ENCODE peak calls at places on chromosomes 12 and 14, in six cellular contexts. One of them, this sample, is unnamed.

GRCh38 chr14:77923131-77923933 is 123.4 kb downstream of the ADCK1 start:
- DNase-seq in A673: peak
- DNase-seq in heart right ventricle: no peak
- DNase-seq in tibial artery: no peak
- DNase-seq in fibroblast of mammary gland: no peak
- DNase-seq in mucosa of descending colon: no peak
- DNase-seq in this sample: no peak

GRCh38 chr14:100661340-100661712 is 65.4 kb upstream of the DLK1 start:
- DNase-seq in A673: no peak
- DNase-seq in heart right ventricle: no peak
- DNase-seq in tibial artery: no peak
- DNase-seq in fibroblast of mammary gland: no peak
- DNase-seq in mucosa of descending colon: no peak
- DNase-seq in this sample: no peak

GRCh38 chr14:85572021-85572420 is 42.1 kb downstream of the FLRT2 start:
- DNase-seq in A673: no peak
- DNase-seq in heart right ventricle: no peak
- DNase-seq in tibial artery: no peak
- DNase-seq in fibroblast of mammary gland: no peak
- DNase-seq in mucosa of descending colon: no peak
- DNase-seq in this sample: no peak

GRCh38 chr14:24662753-24663152 is 28.8 kb upstream of the GZMB start:
- DNase-seq in A673: no peak
- DNase-seq in heart right ventricle: no peak
- DNase-seq in tibial artery: no peak
- DNase-seq in fibroblast of mammary gland: no peak
- DNase-seq in mucosa of descending colon: no peak
- DNase-seq in this sample: no peak

GRCh38 chr12:104684884-104685283 is 228.1 kb downstream of the CHST11 start:
- DNase-seq in A673: peak
- DNase-seq in heart right ventricle: no peak
- DNase-seq in tibial artery: no peak
- DNase-seq in fibroblast of mammary gland: peak
- DNase-seq in mucosa of descending colon: no peak
- DNase-seq in this sample: peak

GRCh38 chr14:31395572-31396205 is 24.7 kb downstream of the HEATR5A start:
- DNase-seq in A673: no peak
- DNase-seq in heart right ventricle: no peak
- DNase-seq in tibial artery: no peak
- DNase-seq in fibroblast of mammary gland: peak
- DNase-seq in mucosa of descending colon: no peak
- DNase-seq in this sample: no peak

GRCh38 chr12:106753526-106753925 is 21.0 kb upstream of the RIC8B start:
- DNase-seq in A673: no peak
- DNase-seq in heart right ventricle: no peak
- DNase-seq in tibial artery: no peak
- DNase-seq in fibroblast of mammary gland: no peak
- DNase-seq in mucosa of descending colon: peak
- DNase-seq in this sample: no peak

GRCh38 chr14:24818054-24818822 is 184.2 kb upstream of the GZMB start:
- DNase-seq in A673: no peak
- DNase-seq in heart right ventricle: no peak
- DNase-seq in tibial artery: no peak
- DNase-seq in fibroblast of mammary gland: no peak
- DNase-seq in mucosa of descending colon: peak
- DNase-seq in this sample: peak

GRCh38 chr12:94706250-94706661 is 55.9 kb upstream of the TMCC3 start:
- DNase-seq in A673: no peak
- DNase-seq in heart right ventricle: no peak
- DNase-seq in tibial artery: no peak
- DNase-seq in fibroblast of mammary gland: peak
- DNase-seq in mucosa of descending colon: no peak
- DNase-seq in this sample: no peak

GRCh38 chr14:61145903-61146411 is 135.2 kb downstream of the TMEM30B start:
- DNase-seq in A673: no peak
- DNase-seq in heart right ventricle: no peak
- DNase-seq in tibial artery: no peak
- DNase-seq in fibroblast of mammary gland: peak
- DNase-seq in mucosa of descending colon: no peak
- DNase-seq in this sample: peak

GRCh38 chr12:63922446-63922845 is 77.9 kb downstream of the SRGAP1 start:
- DNase-seq in A673: no peak
- DNase-seq in heart right ventricle: no peak
- DNase-seq in tibial artery: no peak
- DNase-seq in fibroblast of mammary gland: no peak
- DNase-seq in mucosa of descending colon: no peak
- DNase-seq in this sample: peak

GRCh38 chr14:30340495-30340894 is 218.5 kb upstream of the G2E3 start:
- DNase-seq in A673: no peak
- DNase-seq in heart right ventricle: no peak
- DNase-seq in tibial artery: no peak
- DNase-seq in fibroblast of mammary gland: peak
- DNase-seq in mucosa of descending colon: no peak
- DNase-seq in this sample: no peak

GRCh38 chr12:56248711-56249110 is 9.5 kb downstream of the ANKRD52 start:
- DNase-seq in A673: no peak
- DNase-seq in heart right ventricle: no peak
- DNase-seq in tibial artery: no peak
- DNase-seq in fibroblast of mammary gland: no peak
- DNase-seq in mucosa of descending colon: no peak
- DNase-seq in this sample: no peak

GRCh38 chr14:102878970-102879460 is 43.4 kb upstream of the AMN start:
- DNase-seq in A673: no peak
- DNase-seq in heart right ventricle: no peak
- DNase-seq in tibial artery: no peak
- DNase-seq in fibroblast of mammary gland: no peak
- DNase-seq in mucosa of descending colon: peak
- DNase-seq in this sample: no peak

GRCh38 chr12:92602476-92602875 is 100.3 kb upstream of the PLEKHG7 start:
- DNase-seq in A673: no peak
- DNase-seq in heart right ventricle: no peak
- DNase-seq in tibial artery: no peak
- DNase-seq in fibroblast of mammary gland: peak
- DNase-seq in mucosa of descending colon: no peak
- DNase-seq in this sample: peak

GRCh38 chr14:69355955-69356321 is 42.2 kb downstream of the ERH start:
- DNase-seq in A673: no peak
- DNase-seq in heart right ventricle: no peak
- DNase-seq in tibial artery: peak
- DNase-seq in fibroblast of mammary gland: peak
- DNase-seq in mucosa of descending colon: no peak
- DNase-seq in this sample: peak

GRCh38 chr12:30447061-30447750 is 248.5 kb downstream of the IPO8 start:
- DNase-seq in A673: no peak
- DNase-seq in heart right ventricle: no peak
- DNase-seq in tibial artery: no peak
- DNase-seq in fibroblast of mammary gland: peak
- DNase-seq in mucosa of descending colon: no peak
- DNase-seq in this sample: no peak

GRCh38 chr14:61602733-61603077 is 92.6 kb upstream of the HIF1A start:
- DNase-seq in A673: peak
- DNase-seq in heart right ventricle: no peak
- DNase-seq in tibial artery: no peak
- DNase-seq in fibroblast of mammary gland: no peak
- DNase-seq in mucosa of descending colon: peak
- DNase-seq in this sample: peak

GRCh38 chr12:56321027-56321426 is 5.2 kb upstream of the CNPY2 start:
- DNase-seq in A673: no peak
- DNase-seq in heart right ventricle: no peak
- DNase-seq in tibial artery: no peak
- DNase-seq in fibroblast of mammary gland: peak
- DNase-seq in mucosa of descending colon: no peak
- DNase-seq in this sample: no peak

GRCh38 chr12:62769076-62769619 is 165.8 kb downstream of the PPM1H start:
- DNase-seq in A673: no peak
- DNase-seq in heart right ventricle: no peak
- DNase-seq in tibial artery: no peak
- DNase-seq in fibroblast of mammary gland: no peak
- DNase-seq in mucosa of descending colon: no peak
- DNase-seq in this sample: no peak

GRCh38 chr12:80551897-80552296 is 107.9 kb downstream of the PTPRQ start:
- DNase-seq in A673: peak
- DNase-seq in heart right ventricle: no peak
- DNase-seq in tibial artery: no peak
- DNase-seq in fibroblast of mammary gland: peak
- DNase-seq in mucosa of descending colon: peak
- DNase-seq in this sample: peak

GRCh38 chr12:51482808-51483532 is 58.3 kb downstream of the SLC4A8 start:
- DNase-seq in A673: peak
- DNase-seq in heart right ventricle: no peak
- DNase-seq in tibial artery: no peak
- DNase-seq in fibroblast of mammary gland: no peak
- DNase-seq in mucosa of descending colon: no peak
- DNase-seq in this sample: no peak

GRCh38 chr12:19220205-19220604 is 90.7 kb downstream of the PLEKHA5 start:
- DNase-seq in A673: peak
- DNase-seq in heart right ventricle: no peak
- DNase-seq in tibial artery: no peak
- DNase-seq in fibroblast of mammary gland: peak
- DNase-seq in mucosa of descending colon: no peak
- DNase-seq in this sample: peak

GRCh38 chr14:89139404-89140247 is 277.4 kb downstream of the FOXN3 start:
- DNase-seq in A673: no peak
- DNase-seq in heart right ventricle: no peak
- DNase-seq in tibial artery: no peak
- DNase-seq in fibroblast of mammary gland: no peak
- DNase-seq in mucosa of descending colon: no peak
- DNase-seq in this sample: no peak

GRCh38 chr14:78005325-78005724 is 164.8 kb upstream of the NRXN3 start:
- DNase-seq in A673: peak
- DNase-seq in heart right ventricle: no peak
- DNase-seq in tibial artery: no peak
- DNase-seq in fibroblast of mammary gland: peak
- DNase-seq in mucosa of descending colon: no peak
- DNase-seq in this sample: peak

GRCh38 chr14:77181603-77182437 is at the start of gene TMEM63C:
- DNase-seq in A673: peak
- DNase-seq in heart right ventricle: no peak
- DNase-seq in tibial artery: no peak
- DNase-seq in fibroblast of mammary gland: no peak
- DNase-seq in mucosa of descending colon: peak
- DNase-seq in this sample: no peak

DNA sequence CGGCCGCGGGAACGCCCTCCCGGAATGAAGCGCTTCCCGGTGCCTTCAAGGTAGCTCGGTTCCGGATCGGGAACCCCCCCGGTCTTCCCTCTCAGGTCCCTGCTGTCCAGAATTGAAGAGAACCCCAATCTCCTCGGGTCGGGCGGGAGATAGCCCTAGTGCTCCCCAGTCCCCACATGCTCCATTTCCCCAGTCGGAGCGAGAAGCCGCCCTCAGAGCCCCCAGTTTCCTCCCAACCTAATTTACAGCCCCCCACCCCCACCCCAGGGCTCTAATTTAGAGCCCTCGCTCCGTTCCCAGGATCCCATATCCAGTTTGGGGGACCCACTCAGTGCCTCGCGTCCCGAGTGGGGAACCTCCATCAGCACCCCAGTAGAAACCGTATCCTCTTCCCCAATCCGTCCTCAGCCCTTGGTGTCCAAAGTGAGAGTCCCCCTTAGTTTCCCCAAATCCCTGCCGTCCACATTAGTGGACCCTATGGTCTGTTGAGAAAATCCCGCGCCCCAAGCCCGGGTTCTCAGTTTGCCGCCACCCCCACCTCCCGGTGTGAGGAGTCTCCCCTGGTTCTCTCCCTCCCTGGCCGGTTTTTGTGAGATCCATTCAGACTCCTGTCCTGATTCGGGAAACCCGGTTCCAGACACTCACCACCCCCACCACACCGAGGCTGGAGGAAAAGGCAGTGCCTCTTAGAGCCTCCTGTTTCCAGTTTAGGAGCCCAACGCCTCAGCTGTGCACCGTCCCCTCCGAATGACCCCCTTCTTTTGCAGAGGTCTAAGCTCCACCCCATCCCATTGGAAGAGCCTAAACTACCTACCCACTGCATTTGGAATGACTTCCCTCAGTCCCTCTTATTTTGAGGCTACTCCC is 745 bp upstream of the MSI1 start:
- DNase-seq in A673: no peak
- DNase-seq in heart right ventricle: no peak
- DNase-seq in tibial artery: no peak
- DNase-seq in fibroblast of mammary gland: no peak
- DNase-seq in mucosa of descending colon: no peak
- DNase-seq in this sample: no peak
- H3K4me3 ChIP-seq in A673: peak
- H3K4me3 ChIP-seq in heart right ventricle: peak
- H3K4me3 ChIP-seq in tibial artery: peak
- H3K4me3 ChIP-seq in fibroblast of mammary gland: no peak
- H3K4me3 ChIP-seq in mucosa of descending colon: peak
- H3K4me3 ChIP-seq in this sample: peak

DNA sequence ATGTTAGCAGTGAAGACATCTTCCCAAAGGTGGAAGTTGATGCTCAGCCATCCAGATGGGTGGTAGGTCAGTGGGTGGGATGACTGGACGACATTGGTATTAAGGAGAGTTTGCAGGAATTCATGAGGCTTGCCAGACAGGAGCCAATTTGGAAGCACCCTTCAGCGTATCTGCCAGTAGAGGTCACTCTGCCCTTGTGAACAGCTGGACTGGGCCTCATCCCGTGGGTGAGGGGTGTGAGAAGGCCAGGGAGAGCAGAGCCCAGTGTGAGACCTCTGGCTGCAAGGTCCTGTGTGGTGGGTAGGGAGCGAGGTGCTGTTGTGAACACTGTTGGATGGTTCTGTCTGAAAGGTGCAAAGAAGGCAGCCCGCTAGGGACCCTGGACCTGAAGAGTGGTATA is 37.7 kb downstream of the SLC5A8 start:
- DNase-seq in A673: peak
- DNase-seq in heart right ventricle: no peak
- DNase-seq in tibial artery: no peak
- DNase-seq in fibroblast of mammary gland: peak
- DNase-seq in mucosa of descending colon: peak
- DNase-seq in this sample: no peak
- TF ChIP-seq CTCF in A673: peak
- TF ChIP-seq CTCF in heart right ventricle: no peak
- TF ChIP-seq CTCF in tibial artery: no peak
- TF ChIP-seq CTCF in fibroblast of mammary gland: peak
- TF ChIP-seq CTCF in mucosa of descending colon: no peak
- TF ChIP-seq CTCF in this sample: no peak

GRCh38 chr14:74546416-74546815 is 52.9 kb downstream of the ISCA2 start:
- DNase-seq in A673: no peak
- DNase-seq in heart right ventricle: no peak
- DNase-seq in tibial artery: no peak
- DNase-seq in fibroblast of mammary gland: no peak
- DNase-seq in mucosa of descending colon: no peak
- DNase-seq in this sample: no peak
- H3K4me3 ChIP-seq in A673: no peak
- H3K4me3 ChIP-seq in heart right ventricle: no peak
- H3K4me3 ChIP-seq in tibial artery: no peak
- H3K4me3 ChIP-seq in fibroblast of mammary gland: no peak
- H3K4me3 ChIP-seq in mucosa of descending colon: no peak
- H3K4me3 ChIP-seq in this sample: no peak

DNA sequence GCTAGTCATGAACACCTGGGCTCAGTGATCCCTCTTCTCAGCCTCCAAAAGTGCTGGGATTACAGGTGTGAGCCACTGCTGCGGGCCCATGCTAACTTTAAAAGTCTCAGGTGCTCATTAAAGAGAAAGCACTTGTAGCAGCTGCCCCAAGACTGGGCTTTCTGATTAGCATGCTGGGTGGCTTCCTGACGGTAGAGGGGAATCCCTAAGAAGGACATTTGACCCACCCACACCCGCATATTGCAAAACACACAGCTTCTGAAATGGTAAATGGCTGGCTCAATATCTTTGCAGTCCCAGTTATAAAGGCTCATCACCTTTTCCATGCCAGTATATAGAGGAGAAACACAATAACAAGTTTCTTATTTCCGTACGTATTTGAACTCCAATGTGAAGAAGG is 19.3 kb upstream of the BICD1 start:
- DNase-seq in A673: no peak
- DNase-seq in heart right ventricle: no peak
- DNase-seq in tibial artery: no peak
- DNase-seq in fibroblast of mammary gland: no peak
- DNase-seq in mucosa of descending colon: no peak
- DNase-seq in this sample: no peak
- TF ChIP-seq CTCF in A673: no peak
- TF ChIP-seq CTCF in heart right ventricle: no peak
- TF ChIP-seq CTCF in tibial artery: no peak
- TF ChIP-seq CTCF in fibroblast of mammary gland: no peak
- TF ChIP-seq CTCF in mucosa of descending colon: no peak
- TF ChIP-seq CTCF in this sample: no peak